ENCODE peak calls at places on chromosomes 2 and 18, in ten cellular contexts. M is NCI-H2029 treated with DMSO at 0.1 percent for 48 hours; S is NCI-H1436 treated with DMSO at 0.1 percent for 48 hours; T is fibroblast of lung; A is Kasumi-1; F is pons; P is neural crest cell; Y is SK-N-DZ; L is NCI-H510A; E is activated T-cell treated with anti-CD3 and anti-CD28 coated beads, Interleukin-2, amount 50 U/mL, for 72 hours. B is an unnamed sample.

GRCh38 chr2:85106489-85107180 is 26.6 kb upstream of the TCF7L1 start:
- DNase-seq in M (no peak), S (no peak), T (peak), A (no peak), F (no peak), P (no peak), Y (peak), L (no peak), E (no peak), B (no peak)

GRCh38 chr2:10493636-10494281 is 45.6 kb upstream of the ODC1 start:
- DNase-seq in M (no peak), S (no peak), T (peak), A (no peak), F (no peak), P (no peak), Y (no peak), L (peak), E (peak), B (no peak)

GRCh38 chr2:105790467-105791118 is 45.9 kb downstream of the NCK2 start:
- DNase-seq in M (no peak), S (no peak), T (no peak), A (no peak), F (no peak), P (no peak), Y (no peak), L (no peak), E (no peak), B (no peak)

GRCh38 chr18:40414155-40414754 is 1540.8 kb upstream of the PIK3C3 start:
- DNase-seq in M (no peak), S (peak), T (peak), A (no peak), F (no peak), P (no peak), Y (peak), L (peak), E (no peak), B (no peak)

GRCh38 chr2:152620218-152620617 is 97.0 kb downstream of the PRPF40A start:
- DNase-seq in M (no peak), S (no peak), T (no peak), A (no peak), F (no peak), P (no peak), Y (no peak), L (no peak), E (no peak), B (no peak)

GRCh38 chr2:163401481-163401880 is 334.3 kb downstream of the FIGN start:
- DNase-seq in M (no peak), S (no peak), T (peak), A (no peak), F (no peak), P (no peak), Y (no peak), L (no peak), E (no peak), B (no peak)

GRCh38 chr2:237025090-237025865 is 60.4 kb upstream of the COPS8 start:
- DNase-seq in M (no peak), S (no peak), T (peak), A (no peak), F (no peak), P (no peak), Y (no peak), L (no peak), E (no peak), B (no peak)

GRCh38 chr2:141666191-141666590 is 464.6 kb downstream of the LRP1B start:
- DNase-seq in M (no peak), S (no peak), T (no peak), A (no peak), F (no peak), P (no peak), Y (no peak), L (no peak), E (no peak), B (no peak)

B was measured in HEK293T.